ENCODE peak calls at places on chromosomes 3 and 15, in eight cellular contexts. M is fibroblast of the conjunctiva; W is BJ; H is DMS79 treated with DMSO at 0.1 percent for 48 hours; N is activated CD4-positive, alpha-beta T cell treated with anti-CD3 and anti-CD28 coated beads, Interleukin-2, amount 50 U/mL, for 48 hours; O is NCI-H345; R is cardiac muscle cell; S is uterus. G is an unnamed sample.

GRCh38 chr3:184178522-184179138 is 4.0 kb downstream of the AP2M1 start:
- DNase-seq in M (no peak), W (no peak), H (no peak), N (no peak), O (no peak), R (no peak), S (no peak), G (no peak)

GRCh38 chr15:81335631-81336030 is 11.7 kb upstream of the STARD5 start:
- DNase-seq in M (no peak), W (no peak), H (no peak), N (no peak), O (no peak), R (no peak), S (no peak), G (no peak)

GRCh38 chr15:89395996-89396395 is 61.4 kb upstream of the POLG start:
- DNase-seq in M (no peak), W (no peak), H (no peak), N (no peak), O (no peak), R (no peak), S (no peak), G (no peak)

GRCh38 chr15:83746231-83746630 is 92.3 kb downstream of the ADAMTSL3 start:
- DNase-seq in M (no peak), W (no peak), H (no peak), N (no peak), O (no peak), R (no peak), S (no peak), G (no peak)

GRCh38 chr3:14933829-14934425 is 13.5 kb upstream of the NR2C2 start:
- DNase-seq in M (no peak), W (no peak), H (no peak), N (no peak), O (no peak), R (no peak), S (no peak), G (no peak)

GRCh38 chr3:48693826-48694225 is 8.1 kb upstream of the NCKIPSD start:
- DNase-seq in M (no peak), W (no peak), H (no peak), N (no peak), O (no peak), R (no peak), S (no peak), G (no peak)

GRCh38 chr3:132421832-132422231 is 4.5 kb downstream of the DNAJC13 start:
- DNase-seq in M (no peak), W (no peak), H (no peak), N (no peak), O (no peak), R (no peak), S (no peak), G (no peak)

GRCh38 chr15:82263350-82263749 is 732 bp downstream of the SAXO2 start:
- DNase-seq in M (no peak), W (no peak), H (no peak), N (no peak), O (peak; percentile 71), R (no peak), S (no peak), G (peak; percentile 79)

GRCh38 chr15:38895326-38896282 is 331.0 kb upstream of the RASGRP1 start:
- DNase-seq in M (no peak), W (no peak), H (no peak), N (no peak), O (no peak), R (no peak), S (no peak), G (no peak)

GRCh38 chr3:111864821-111865656 is 6.0 kb downstream of the PHLDB2 start:
- DNase-seq in M (no peak), W (peak; percentile 74), H (no peak), N (no peak), O (no peak), R (peak; percentile 25), S (no peak), G (no peak)

GRCh38 chr3:135944831-135945230 is 20.7 kb upstream of the PPP2R3A start:
- DNase-seq in M (no peak), W (no peak), H (no peak), N (no peak), O (no peak), R (no peak), S (no peak), G (no peak)

GRCh38 chr3:20060924-20061323 is 20.7 kb downstream of the KAT2B start:
- DNase-seq in M (no peak), W (no peak), H (no peak), N (no peak), O (no peak), R (no peak), S (no peak), G (no peak)

GRCh38 chr15:90239371-90239770 is 5.4 kb downstream of the GDPGP1 start:
- DNase-seq in M (no peak), W (no peak), H (no peak), N (no peak), O (no peak), R (no peak), S (no peak), G (no peak)

GRCh38 chr15:44713006-44713966 is 2.0 kb downstream of the B2M start:
- DNase-seq in M (no peak), W (no peak), H (peak; percentile 39), N (no peak), O (no peak), R (no peak), S (no peak), G (no peak)

GRCh38 chr15:51403072-51403878 is 61.8 kb downstream of the GLDN start:
- DNase-seq in M (peak; percentile 29), W (no peak), H (peak; percentile 25), N (no peak), O (no peak), R (peak; percentile 54), S (no peak), G (no peak)

GRCh38 chr15:101156061-101156460 is 95.8 kb downstream of the CHSY1 start:
- DNase-seq in M (no peak), W (no peak), H (no peak), N (no peak), O (no peak), R (no peak), S (no peak), G (no peak)

GRCh38 chr3:186679151-186679550 is 13.3 kb downstream of the HRG start:
- DNase-seq in M (no peak), W (no peak), H (no peak), N (no peak), O (no peak), R (no peak), S (no peak), G (no peak)

GRCh38 chr3:128996741-128997140 is 2.9 kb upstream of the CFAP92 start:
- DNase-seq in M (no peak), W (no peak), H (no peak), N (no peak), O (no peak), R (no peak), S (no peak), G (no peak)

GRCh38 chr15:63198752-63199250 is 9.4 kb downstream of the RAB8B start:
- DNase-seq in M (no peak), W (no peak), H (no peak), N (no peak), O (no peak), R (no peak), S (no peak), G (no peak)

GRCh38 chr3:87288486-87288885 is 12.1 kb upstream of the POU1F1 start:
- DNase-seq in M (no peak), W (no peak), H (no peak), N (no peak), O (no peak), R (no peak), S (no peak), G (no peak)

GRCh38 chr3:133890037-133890436 is 5.6 kb downstream of the RAB6B start:
- DNase-seq in M (no peak), W (no peak), H (no peak), N (no peak), O (no peak), R (no peak), S (no peak), G (no peak)

GRCh38 chr15:36334059-36334458 is 245.4 kb upstream of the CDIN1 start:
- DNase-seq in M (peak; percentile 29), W (no peak), H (no peak), N (no peak), O (no peak), R (peak; percentile 39), S (no peak), G (no peak)

G was measured in DMS153.